ENCODE peak calls at places on chromosomes 7 and 10, in five cellular contexts. U is CMK, W is progenitor cell of endocrine pancreas, K is brain microvascular endothelial cell, I is heart left ventricle. T is an unnamed sample.

GRCh38 chr10:10730644-10731043 is 287.0 kb upstream of the CELF2 start:
- DNase-seq in I (peak; percentile 34), K (no peak), W (no peak), U (no peak), T (no peak)

GRCh38 chr7:51151452-51151851 is 165.2 kb downstream of the COBL start:
- DNase-seq in W (no peak), K (no peak), I (no peak), U (no peak), T (no peak)

GRCh38 chr7:139570626-139571025 is 47.1 kb downstream of the CLEC2L start:
- DNase-seq in K (no peak), W (no peak), U (no peak), I (no peak), T (no peak)

GRCh38 chr10:91745086-91745831 is 53.0 kb upstream of the TNKS2 start:
- DNase-seq in U (no peak), W (peak; percentile 21), I (peak; percentile 28), K (no peak), T (no peak)

GRCh38 chr7:98458090-98458875 is 57.4 kb upstream of the BAIAP2L1 start:
- DNase-seq in W (no peak), K (no peak), U (no peak), I (no peak), T (no peak)

GRCh38 chr10:97596101-97597055 is 6.9 kb downstream of the C10orf62 start:
- DNase-seq in U (no peak), K (peak; percentile 76), I (peak; percentile 79), W (no peak), T (no peak)

GRCh38 chr10:110500515-110500905 is 2.8 kb downstream of the DUSP5 start:
- DNase-seq in W (no peak), U (no peak), I (peak; percentile 65), K (peak; percentile 76), T (no peak)

GRCh38 chr7:114530074-114530611 is 115.5 kb downstream of the FOXP2 start:
- DNase-seq in U (no peak), K (peak; percentile 73), I (no peak), W (no peak), T (no peak)

GRCh38 chr7:54664235-54665228 is 94.5 kb downstream of the SEC61G start:
- DNase-seq in K (peak; percentile 10), U (no peak), I (peak; percentile 33), W (peak; percentile 75), T (peak; percentile 71)

GRCh38 chr7:51015581-51015980 is 232.9 kb upstream of the GRB10 start:
- DNase-seq in U (no peak), I (no peak), K (no peak), W (no peak), T (peak; percentile 28)

GRCh38 chr10:62911210-62911963 is 95.2 kb upstream of the EGR2 start:
- DNase-seq in W (no peak), I (no peak), K (no peak), U (no peak), T (no peak)

GRCh38 chr10:72612203-72612826 is 13.6 kb downstream of the MICU1 start:
- DNase-seq in W (no peak), K (no peak), U (no peak), I (no peak), T (no peak)

GRCh38 chr10:17742918-17743317 is 9.1 kb upstream of the TMEM236 start:
- DNase-seq in W (peak; percentile 27), U (no peak), I (peak; percentile 51), K (peak; percentile 49), T (no peak)

GRCh38 chr10:52483587-52483986 is 169.5 kb downstream of the DKK1 start:
- DNase-seq in U (no peak), I (no peak), K (no peak), W (no peak), T (no peak)

GRCh38 chr10:124378817-124379510 is 39.8 kb downstream of the OAT start:
- DNase-seq in W (no peak), I (no peak), K (no peak), U (no peak), T (peak; percentile 9)

T was measured in Right ventricle myocardium inferior.